ENCODE peak calls at places on chromosomes 16 and 17, in six cellular contexts. One of them, this sample, is unnamed.

GRCh38 chr17:45311762-45312476 is 4.9 kb downstream of the MAP3K14 start:
- DNase-seq in GM23248: peak; percentile 67
- DNase-seq in C1 segment of cervical spinal cord: no peak
- DNase-seq in glutamatergic neuron: no peak
- DNase-seq in AG09309: no peak
- DNase-seq in Panc1: no peak
- DNase-seq in this sample: peak; percentile 70

GRCh38 chr16:88700322-88700635 is 5.9 kb downstream of the RNF166 start:
- DNase-seq in GM23248: no peak
- DNase-seq in C1 segment of cervical spinal cord: no peak
- DNase-seq in glutamatergic neuron: no peak
- DNase-seq in AG09309: no peak
- DNase-seq in Panc1: no peak
- DNase-seq in this sample: no peak

GRCh38 chr17:72952220-72952619 is 140.3 kb downstream of the SLC39A11 start:
- DNase-seq in GM23248: no peak
- DNase-seq in C1 segment of cervical spinal cord: no peak
- DNase-seq in glutamatergic neuron: no peak
- DNase-seq in AG09309: no peak
- DNase-seq in Panc1: no peak
- DNase-seq in this sample: no peak

GRCh38 chr16:87358250-87358649 is 25.3 kb downstream of the FBXO31 start:
- DNase-seq in GM23248: no peak
- DNase-seq in C1 segment of cervical spinal cord: no peak
- DNase-seq in glutamatergic neuron: no peak
- DNase-seq in AG09309: no peak
- DNase-seq in Panc1: no peak
- DNase-seq in this sample: peak; percentile 53

GRCh38 chr16:49464877-49465504 is 91.4 kb downstream of the C16orf78 start:
- DNase-seq in GM23248: no peak
- DNase-seq in C1 segment of cervical spinal cord: no peak
- DNase-seq in glutamatergic neuron: peak; percentile 40
- DNase-seq in AG09309: no peak
- DNase-seq in Panc1: no peak
- DNase-seq in this sample: no peak

GRCh38 chr17:21705021-21705601 is 12.8 kb downstream of the KCNJ18 start:
- DNase-seq in GM23248: no peak
- DNase-seq in C1 segment of cervical spinal cord: no peak
- DNase-seq in glutamatergic neuron: no peak
- DNase-seq in AG09309: no peak
- DNase-seq in Panc1: no peak
- DNase-seq in this sample: peak; percentile 44

GRCh38 chr16:85006639-85007038 is 4.7 kb downstream of the ZDHHC7 start:
- DNase-seq in GM23248: no peak
- DNase-seq in C1 segment of cervical spinal cord: no peak
- DNase-seq in glutamatergic neuron: no peak
- DNase-seq in AG09309: no peak
- DNase-seq in Panc1: no peak
- DNase-seq in this sample: no peak

GRCh38 chr17:38702900-38703741 is 2.0 kb upstream of the MLLT6 start:
- DNase-seq in GM23248: peak; percentile 53
- DNase-seq in C1 segment of cervical spinal cord: no peak
- DNase-seq in glutamatergic neuron: no peak
- DNase-seq in AG09309: no peak
- DNase-seq in Panc1: no peak
- DNase-seq in this sample: peak; percentile 86

GRCh38 chr17:41440531-41441033 is at the start of gene KRT38:
- DNase-seq in GM23248: no peak
- DNase-seq in C1 segment of cervical spinal cord: no peak
- DNase-seq in glutamatergic neuron: no peak
- DNase-seq in AG09309: no peak
- DNase-seq in Panc1: no peak
- DNase-seq in this sample: no peak

GRCh38 chr17:63442549-63443035 is 3.5 kb downstream of the CYB561 start:
- DNase-seq in GM23248: no peak
- DNase-seq in C1 segment of cervical spinal cord: no peak
- DNase-seq in glutamatergic neuron: peak; percentile 55
- DNase-seq in AG09309: no peak
- DNase-seq in Panc1: no peak
- DNase-seq in this sample: peak; percentile 93

GRCh38 chr17:78105101-78105500 is 23.5 kb downstream of the TMC6 start:
- DNase-seq in GM23248: no peak
- DNase-seq in C1 segment of cervical spinal cord: no peak
- DNase-seq in glutamatergic neuron: no peak
- DNase-seq in AG09309: no peak
- DNase-seq in Panc1: no peak
- DNase-seq in this sample: peak; percentile 66

GRCh38 chr17:10135539-10136257 is 62.7 kb downstream of the GAS7 start:
- DNase-seq in GM23248: peak; percentile 91
- DNase-seq in C1 segment of cervical spinal cord: no peak
- DNase-seq in glutamatergic neuron: no peak
- DNase-seq in AG09309: no peak
- DNase-seq in Panc1: no peak
- DNase-seq in this sample: peak; percentile 39

GRCh38 chr17:34499576-34499975 is 79.8 kb upstream of the TMEM132E start:
- DNase-seq in GM23248: peak; percentile 40
- DNase-seq in C1 segment of cervical spinal cord: no peak
- DNase-seq in glutamatergic neuron: no peak
- DNase-seq in AG09309: no peak
- DNase-seq in Panc1: no peak
- DNase-seq in this sample: no peak

GRCh38 chr17:35082073-35082657 is 18.7 kb upstream of the RFFL start:
- DNase-seq in GM23248: peak; percentile 87
- DNase-seq in C1 segment of cervical spinal cord: no peak
- DNase-seq in glutamatergic neuron: no peak
- DNase-seq in AG09309: peak; percentile 67
- DNase-seq in Panc1: peak; percentile 73
- DNase-seq in this sample: no peak

GRCh38 chr17:79923974-79924638 is 84.9 kb upstream of the CBX4 start:
- DNase-seq in GM23248: peak; percentile 43
- DNase-seq in C1 segment of cervical spinal cord: peak; percentile 30
- DNase-seq in glutamatergic neuron: peak; percentile 86
- DNase-seq in AG09309: no peak
- DNase-seq in Panc1: no peak
- DNase-seq in this sample: peak; percentile 91

GRCh38 chr16:15749371-15749770 is 99.3 kb downstream of the NDE1 start:
- DNase-seq in GM23248: no peak
- DNase-seq in C1 segment of cervical spinal cord: no peak
- DNase-seq in glutamatergic neuron: no peak
- DNase-seq in AG09309: no peak
- DNase-seq in Panc1: no peak
- DNase-seq in this sample: no peak

GRCh38 chr17:74157366-74157765 is 46.1 kb upstream of the RPL38 start:
- DNase-seq in GM23248: no peak
- DNase-seq in C1 segment of cervical spinal cord: no peak
- DNase-seq in glutamatergic neuron: no peak
- DNase-seq in AG09309: no peak
- DNase-seq in Panc1: no peak
- DNase-seq in this sample: no peak

GRCh38 chr17:73969956-73970355 is 233.5 kb upstream of the RPL38 start:
- DNase-seq in GM23248: no peak
- DNase-seq in C1 segment of cervical spinal cord: no peak
- DNase-seq in glutamatergic neuron: no peak
- DNase-seq in AG09309: no peak
- DNase-seq in Panc1: no peak
- DNase-seq in this sample: no peak

GRCh38 chr17:2704031-2704889 is 7.3 kb downstream of the CLUH start:
- DNase-seq in GM23248: no peak
- DNase-seq in C1 segment of cervical spinal cord: no peak
- DNase-seq in glutamatergic neuron: peak; percentile 15
- DNase-seq in AG09309: no peak
- DNase-seq in Panc1: no peak
- DNase-seq in this sample: peak; percentile 56

GRCh38 chr16:79664407-79664806 is 63.9 kb upstream of the MAF start:
- DNase-seq in GM23248: no peak
- DNase-seq in C1 segment of cervical spinal cord: no peak
- DNase-seq in glutamatergic neuron: no peak
- DNase-seq in AG09309: no peak
- DNase-seq in Panc1: no peak
- DNase-seq in this sample: no peak

GRCh38 chr16:10675221-10675620 is 19.5 kb downstream of the TEKT5 start:
- DNase-seq in GM23248: no peak
- DNase-seq in C1 segment of cervical spinal cord: no peak
- DNase-seq in glutamatergic neuron: no peak
- DNase-seq in AG09309: no peak
- DNase-seq in Panc1: no peak
- DNase-seq in this sample: peak; percentile 47

This sample was measured in osteoblast.